ENCODE peak calls at places on chromosomes 11 and 22, in eight cellular contexts. U, C, Z, I, E, M, F and W are unnamed samples.

GRCh38 chr11:11584446-11584810 is 37.4 kb downstream of the GALNT18 start:
- DNase-seq in I (no peak), C (no peak), Z (no peak), U (no peak), E (no peak), M (no peak), F (no peak), W (no peak)

GRCh38 chr11:11373934-11374333 is 20.9 kb upstream of the CSNK2A3 start:
- DNase-seq in F (no peak), I (peak), M (no peak), C (no peak), Z (peak), E (no peak), U (no peak), W (no peak)

GRCh38 chr11:83192846-83193245 is 666 bp upstream of the ANKRD42 start:
- DNase-seq in U (no peak), F (no peak), E (no peak), M (no peak), Z (no peak), I (no peak), C (no peak), W (no peak)

GRCh38 chr11:31509017-31509411 is 408 bp downstream of the IMMP1L start:
- DNase-seq in C (no peak), Z (no peak), F (no peak), U (no peak), E (no peak), M (no peak), I (peak), W (no peak)

GRCh38 chr11:76236092-76237026 is 30.1 kb upstream of the WNT11 start:
- DNase-seq in E (peak), U (no peak), M (peak), F (no peak), I (peak), C (no peak), Z (peak), W (no peak)

GRCh38 chr11:130892847-130893246 is 23.4 kb downstream of the SNX19 start:
- DNase-seq in Z (peak), U (no peak), F (no peak), E (no peak), M (no peak), C (no peak), I (peak), W (no peak)

GRCh38 chr11:26593686-26594085 is 21.6 kb upstream of the MUC15 start:
- DNase-seq in F (no peak), U (no peak), I (no peak), E (no peak), M (no peak), C (no peak), Z (no peak), W (no peak)

GRCh38 chr22:39208013-39208680 is 36.6 kb downstream of the PDGFB start:
- DNase-seq in F (no peak), U (no peak), C (no peak), E (no peak), I (no peak), M (no peak), Z (no peak), W (no peak)

GRCh38 chr11:47020793-47021624 is 84.4 kb downstream of the CSTPP1 start:
- DNase-seq in F (no peak), C (no peak), M (no peak), I (peak), E (no peak), Z (no peak), U (no peak), W (no peak)

GRCh38 chr11:78351193-78351592 is 66.4 kb downstream of the GAB2 start:
- DNase-seq in E (no peak), I (peak), Z (no peak), F (no peak), M (no peak), U (no peak), C (no peak), W (no peak)

GRCh38 chr11:113828186-113828585 is 47.2 kb downstream of the USP28 start:
- DNase-seq in U (no peak), E (no peak), Z (no peak), F (no peak), M (peak), I (no peak), C (no peak), W (no peak)

GRCh38 chr11:129721685-129722084 is 94.0 kb upstream of the TMEM45B start:
- DNase-seq in U (no peak), C (no peak), M (no peak), E (no peak), Z (no peak), I (no peak), F (no peak), W (no peak)

GRCh38 chr11:120574881-120575280 is 63.3 kb downstream of the GRIK4 start:
- DNase-seq in I (no peak), C (no peak), U (no peak), F (no peak), Z (peak), M (no peak), E (no peak), W (no peak)

GRCh38 chr22:22032099-22032905 is 49.7 kb upstream of the TOP3B start:
- DNase-seq in I (no peak), M (no peak), C (no peak), E (no peak), Z (no peak), F (no peak), U (no peak), W (no peak)

GRCh38 chr22:17638182-17638431 is 450 bp upstream of the BCL2L13 start:
- DNase-seq in M (no peak), E (no peak), I (no peak), Z (no peak), C (no peak), F (no peak), U (no peak), W (no peak)

GRCh38 chr11:73393479-73394415 is 17.5 kb downstream of the RELT start:
- DNase-seq in C (peak), M (peak), E (peak), F (peak), U (peak), I (peak), Z (peak), W (peak)